ENCODE peak calls at places on chromosome 7, in ten cellular contexts. S is adipocyte, X is kidney epithelial cell, W is PC-9, P is uterus, N is heart right ventricle, Y is GM23248, R is mammary epithelial cell, L is heart left ventricle, M is tibial nerve. I is an unnamed sample. For H3K36me3 and H3K27me3, the result is how much of the 10 kb centered on the place peaks cover.

GRCh38 chr7:12490105-12490688 is 80.3 kb upstream of the SCIN start:
- DNase-seq in S (peak), X (no peak), W (peak), P (no peak), N (no peak), Y (peak), R (peak), L (no peak), M (no peak), I (no peak)

GRCh38 chr7:77327067-77327931 is 88.8 kb downstream of the GSAP start:
- DNase-seq in S (peak), X (peak), W (no peak), P (no peak), N (peak), Y (peak), R (peak), L (peak), M (peak), I (peak)

GRCh38 chr7:77907281-77907680 is 108.7 kb downstream of the PHTF2 start:
- DNase-seq in S (no peak), X (no peak), W (no peak), P (no peak), N (no peak), Y (no peak), R (no peak), L (no peak), M (no peak), I (no peak)

GRCh38 chr7:132516042-132516840 is 60.0 kb downstream of the PLXNA4 start:
- DNase-seq in S (no peak), X (peak), W (no peak), P (no peak), N (no peak), Y (peak), R (peak), L (peak), M (no peak), I (peak)

GRCh38 chr7:153640586-153640985 is 411.6 kb upstream of the DPP6 start:
- DNase-seq in S (no peak), X (no peak), W (no peak), P (no peak), N (no peak), Y (no peak), R (no peak), L (no peak), M (no peak), I (no peak)

GRCh38 chr7:35545831-35546230 is 149.1 kb downstream of the HERPUD2 start:
- DNase-seq in S (no peak), X (no peak), W (no peak), P (no peak), N (no peak), Y (no peak), R (no peak), L (no peak), M (no peak), I (no peak)

GRCh38 chr7:43479042-43479441 is 103.9 kb upstream of the STK17A start:
- DNase-seq in S (no peak), X (no peak), W (no peak), P (no peak), N (no peak), Y (no peak), R (peak), L (no peak), M (no peak), I (no peak)

GRCh38 chr7:27158436-27159277 is 2.2 kb upstream of the HOXA7 start:
- DNase-seq in S (no peak), X (no peak), W (no peak), P (peak), N (no peak), Y (no peak), R (peak), L (no peak), M (no peak), I (no peak)

GRCh38 chr7:155568961-155569360 is 22.6 kb upstream of the CNPY1 start:
- DNase-seq in S (no peak), X (no peak), W (no peak), P (no peak), N (no peak), Y (no peak), R (no peak), L (no peak), M (no peak), I (no peak)

GRCh38 chr7:24462984-24463383 is 110.3 kb upstream of the PALS2 start:
- DNase-seq in S (no peak), X (no peak), W (no peak), P (no peak), N (no peak), Y (no peak), R (no peak), L (no peak), M (no peak), I (no peak)

GRCh38 chr7:79084423-79084822 is 369.0 kb downstream of the MAGI2 start:
- DNase-seq in S (no peak), X (no peak), W (no peak), P (no peak), N (no peak), Y (no peak), R (no peak), L (no peak), M (no peak), I (no peak)

GRCh38 chr7:116653204-116653603 is 18.8 kb upstream of the MET start:
- DNase-seq in S (peak), X (peak), W (peak), P (no peak), N (no peak), Y (peak), R (peak), L (no peak), M (no peak), I (peak)

GRCh38 chr7:131039836-131040235 is 287.8 kb upstream of the MKLN1 start:
- DNase-seq in S (peak), X (no peak), W (no peak), P (no peak), N (no peak), Y (peak), R (no peak), L (no peak), M (no peak), I (no peak)

GRCh38 chr7:107999814-108000560 is 3.0 kb downstream of the LAMB1 start:
- DNase-seq in S (no peak), X (no peak), W (no peak), P (no peak), N (no peak), Y (peak), R (peak), L (no peak), M (no peak), I (no peak)

GRCh38 chr7:13846386-13846785 is 143.1 kb downstream of the ETV1 start:
- DNase-seq in S (no peak), X (no peak), W (no peak), P (no peak), N (no peak), Y (peak), R (no peak), L (no peak), M (no peak), I (no peak)

GRCh38 chr7:13845601-13846000 is 143.9 kb downstream of the ETV1 start:
- DNase-seq in S (no peak), X (no peak), W (no peak), P (no peak), N (no peak), Y (no peak), R (no peak), L (no peak), M (no peak), I (no peak)

GRCh38 chr7:13848576-13849527 is 140.6 kb downstream of the ETV1 start:
- DNase-seq in S (peak), X (no peak), W (no peak), P (no peak), N (no peak), Y (peak), R (no peak), L (no peak), M (no peak), I (peak)

GRCh38 chr7:13841284-13841683 is 148.2 kb downstream of the ETV1 start:
- DNase-seq in S (no peak), X (no peak), W (no peak), P (no peak), N (no peak), Y (no peak), R (no peak), L (no peak), M (no peak), I (no peak)

DNA sequence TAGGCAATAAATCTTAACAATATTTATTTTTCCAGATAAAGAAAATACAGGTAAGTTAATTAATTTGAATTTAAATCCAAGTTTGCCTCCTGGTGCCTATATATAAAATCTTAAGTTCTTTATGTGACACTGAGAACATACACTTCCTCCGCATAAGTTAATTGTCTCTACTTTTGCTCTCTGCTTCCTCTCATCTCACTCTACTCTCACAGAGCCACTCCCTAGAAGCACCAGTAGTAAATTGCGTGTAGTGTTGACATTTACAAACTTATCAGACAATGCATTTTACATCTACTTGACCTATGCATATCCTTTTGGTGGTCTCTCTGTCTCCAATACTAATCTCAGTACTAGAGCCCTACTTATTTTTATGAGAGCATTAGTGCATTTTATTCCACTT is 144.5 kb downstream of the ETV1 start:
- DNase-seq in S (no peak), X (no peak), W (no peak), P (no peak), N (no peak), Y (no peak), R (no peak), L (no peak), M (no peak), I (no peak)
- H3K4me3 ChIP-seq in S (no peak), X (no peak), W (no peak), P (no peak), N (no peak), Y (no peak), R (no peak), L (no peak), M (no peak), I (no peak)

GRCh38 chr7:102239206-102239820 is 47.4 kb upstream of the SH2B2 start:
- DNase-seq in S (no peak), X (no peak), W (no peak), P (no peak), N (no peak), Y (no peak), R (no peak), L (no peak), M (no peak), I (no peak)
- H3K36me3 ChIP-seq in S (under half), X (under half), W (under half), P (under half), N (half or more), Y (under half), R (under half), L (under half), M (under half), I (under half)

GRCh38 chr7:143846692-143847091 is 55.3 kb downstream of the TCAF1 start:
- DNase-seq in S (no peak), X (no peak), W (peak), P (no peak), N (no peak), Y (no peak), R (no peak), L (no peak), M (no peak), I (no peak)
- H3K27me3 ChIP-seq in S (under half), X (under half), W (under half), P (under half), N (under half), Y (under half), R (under half), L (under half), M (under half), I (under half)

DNA sequence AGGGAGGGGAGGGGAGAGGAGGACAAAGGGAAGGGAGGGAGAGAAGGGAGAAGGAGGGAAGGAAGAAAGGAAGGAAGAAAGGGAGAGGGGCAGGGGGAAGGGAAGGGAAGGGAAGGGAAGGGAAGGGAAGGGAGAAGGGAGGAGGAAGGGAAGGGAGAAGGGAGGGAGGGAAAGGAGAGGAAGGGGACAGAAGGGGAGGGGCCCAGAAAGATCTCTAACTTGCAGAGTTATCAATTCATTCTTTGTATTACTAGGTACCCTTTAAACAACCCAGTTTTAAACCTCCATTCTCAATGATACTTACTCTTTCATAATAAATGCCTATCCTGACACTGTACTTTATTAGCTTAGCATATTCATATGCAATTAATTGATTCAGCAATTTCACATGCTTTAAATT is 192.0 kb downstream of the ELMO1 start:
- DNase-seq in S (no peak), X (no peak), W (no peak), P (no peak), N (no peak), Y (no peak), R (no peak), L (no peak), M (no peak), I (no peak)
- H3K4me3 ChIP-seq in S (no peak), X (no peak), W (no peak), P (no peak), N (no peak), Y (no peak), R (no peak), L (no peak), M (no peak), I (no peak)

DNA sequence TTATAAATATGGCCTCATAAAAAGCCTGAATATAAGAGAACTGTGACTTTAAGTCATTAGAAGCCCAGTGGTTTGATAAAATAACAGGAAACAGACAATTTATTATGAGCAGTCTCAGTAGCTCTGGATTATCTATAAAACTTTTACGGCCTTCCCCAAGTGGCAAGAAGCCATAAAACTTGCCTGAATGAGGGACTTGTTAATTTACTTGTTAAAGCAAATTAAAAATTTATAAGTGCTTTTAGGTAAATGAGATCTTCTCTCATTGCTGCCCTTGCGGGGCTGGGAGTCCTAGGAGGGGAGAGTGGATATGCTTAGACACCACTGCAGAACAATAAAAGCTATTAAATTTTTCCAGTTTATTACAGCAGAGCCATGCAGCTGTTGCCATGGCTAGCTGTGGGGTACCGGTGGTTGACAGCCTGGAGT is 499.9 kb downstream of the AUTS2 start:
- DNase-seq in S (no peak), X (no peak), W (no peak), P (no peak), N (no peak), Y (no peak), R (no peak), L (no peak), M (no peak), I (no peak)
- H3K36me3 ChIP-seq in S (under half), X (under half), W (under half), P (under half), N (under half), Y (under half), R (under half), L (under half), M (under half), I (under half)

DNA sequence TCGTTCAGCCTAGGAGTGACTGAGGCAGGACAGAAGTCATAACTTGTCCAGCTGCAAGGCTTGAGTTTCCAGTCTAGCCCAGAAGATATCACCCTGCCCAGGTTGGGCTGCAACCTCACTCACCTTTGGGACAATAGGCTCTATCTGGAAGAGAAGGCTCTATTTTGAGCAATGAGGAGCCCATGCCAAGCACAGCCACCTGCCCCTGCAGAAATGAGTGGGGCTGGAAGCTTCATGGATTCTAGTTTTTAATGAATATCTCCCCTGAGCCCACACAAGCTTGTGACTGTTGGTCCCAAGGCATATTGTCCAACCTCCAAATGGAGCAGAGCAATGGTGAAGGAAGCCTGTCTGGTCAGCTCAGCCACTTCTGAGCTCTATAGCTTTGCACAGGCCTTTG is 42.7 kb downstream of the ZNF273 start:
- DNase-seq in S (no peak), X (no peak), W (no peak), P (no peak), N (no peak), Y (no peak), R (no peak), L (no peak), M (no peak), I (peak)
- H3K27me3 ChIP-seq in S (under half), X (under half), W (under half), P (under half), N (under half), Y (under half), R (under half), L (under half), M (under half), I (under half)

GRCh38 chr7:18154707-18155106 is 127.1 kb upstream of the PRPS1L1 start:
- DNase-seq in S (no peak), X (no peak), W (no peak), P (no peak), N (no peak), Y (no peak), R (no peak), L (no peak), M (no peak), I (no peak)
- H3K4me3 ChIP-seq in S (no peak), X (no peak), W (no peak), P (no peak), N (no peak), Y (no peak), R (no peak), L (no peak), M (no peak), I (no peak)

I was measured in MG63.